ENCODE peak calls at places on chromosomes 3 and 15, in five cellular contexts. X is OCI-LY7, K is amygdala, V is omental fat pad, T is osteocyte. O is an unnamed sample.

GRCh38 chr3:9229325-9229724 is 20.1 kb downstream of the SRGAP3 start:
- DNase-seq in X (no peak), K (no peak), V (no peak), T (no peak), O (no peak)

GRCh38 chr15:64883097-64883581 is 28.6 kb upstream of the ANKDD1A start:
- DNase-seq in X (no peak), K (no peak), V (no peak), T (no peak), O (peak)

GRCh38 chr3:22714758-22715157 is 488.4 kb upstream of the UBE2E2 start:
- DNase-seq in X (no peak), K (no peak), V (no peak), T (no peak), O (no peak)

GRCh38 chr3:127694467-127695215 is 21.9 kb downstream of the ABTB1 start:
- DNase-seq in X (peak), K (no peak), V (no peak), T (no peak), O (no peak)

GRCh38 chr3:46646700-46647099 is 34.4 kb downstream of the FAM240A start:
- DNase-seq in X (no peak), K (no peak), V (no peak), T (peak), O (no peak)

GRCh38 chr3:187777331-187778046 is 32.2 kb upstream of the BCL6 start:
- DNase-seq in X (no peak), K (no peak), V (no peak), T (no peak), O (no peak)

GRCh38 chr3:5002174-5002870 is 23.1 kb downstream of the BHLHE40 start:
- DNase-seq in X (no peak), K (no peak), V (no peak), T (no peak), O (no peak)

GRCh38 chr3:149969945-149970715 is 565 bp downstream of the PFN2 start:
- DNase-seq in X (peak), K (peak), V (peak), T (peak), O (peak)

GRCh38 chr3:194364652-194365434 is 4.7 kb downstream of the LRRC15 start:
- DNase-seq in X (no peak), K (no peak), V (no peak), T (peak), O (no peak)

GRCh38 chr3:25235033-25235432 is 193.0 kb upstream of the RARB start:
- DNase-seq in X (no peak), K (no peak), V (no peak), T (no peak), O (no peak)

GRCh38 chr3:38116471-38117162 is 20.3 kb downstream of the ACAA1 start:
- DNase-seq in X (no peak), K (no peak), V (peak), T (no peak), O (no peak)

GRCh38 chr3:18111702-18112311 is 313.3 kb downstream of the SATB1 start:
- DNase-seq in X (peak), K (no peak), V (no peak), T (no peak), O (peak)

GRCh38 chr3:101825904-101826445 is 23.3 kb upstream of the NFKBIZ start:
- DNase-seq in X (no peak), K (no peak), V (no peak), T (no peak), O (no peak)

GRCh38 chr15:71110800-71111565 is 4.3 kb upstream of the THSD4 start:
- DNase-seq in X (no peak), K (no peak), V (no peak), T (no peak), O (no peak)

GRCh38 chr15:78932216-78932808 is 12.5 kb downstream of the CTSH start:
- DNase-seq in X (no peak), K (no peak), V (no peak), T (no peak), O (no peak)

GRCh38 chr15:74127954-74128784 is 2.2 kb upstream of the ISLR2 start:
- DNase-seq in X (no peak), K (no peak), V (no peak), T (no peak), O (peak)

GRCh38 chr3:99023590-99024192 is 122.2 kb upstream of the DCBLD2 start:
- DNase-seq in X (peak), K (no peak), V (no peak), T (no peak), O (no peak)

GRCh38 chr3:3129579-3129978 is 2.8 kb downstream of the TRNT1 start:
- DNase-seq in X (no peak), K (no peak), V (no peak), T (no peak), O (no peak)

GRCh38 chr3:24590344-24590880 is 95.8 kb upstream of the THRB start:
- DNase-seq in X (no peak), K (no peak), V (no peak), T (no peak), O (no peak)

GRCh38 chr15:94042163-94042954 is 189.0 kb upstream of the MCTP2 start:
- DNase-seq in X (no peak), K (no peak), V (no peak), T (no peak), O (no peak)

GRCh38 chr15:58551084-58551763 is 119.4 kb downstream of the LIPC start:
- DNase-seq in X (peak), K (no peak), V (no peak), T (no peak), O (no peak)

GRCh38 chr3:124322966-124323365 is 331.0 kb upstream of the ROPN1 start:
- DNase-seq in X (no peak), K (no peak), V (no peak), T (no peak), O (no peak)

GRCh38 chr15:26866298-26867198 is at the start of gene GABRA5:
- DNase-seq in X (no peak), K (no peak), V (no peak), T (no peak), O (no peak)

GRCh38 chr3:191094057-191094456 is 105.0 kb upstream of the OSTN start:
- DNase-seq in X (no peak), K (no peak), V (no peak), T (no peak), O (no peak)

GRCh38 chr3:14133188-14133800 is 8.4 kb downstream of the TMEM43 start:
- DNase-seq in X (no peak), K (no peak), V (no peak), T (no peak), O (no peak)

GRCh38 chr3:152159328-152159727 is 109.4 kb upstream of the MBNL1 start:
- DNase-seq in X (no peak), K (no peak), V (no peak), T (no peak), O (no peak)

GRCh38 chr15:93467327-93467726 is 378.3 kb upstream of the RGMA start:
- DNase-seq in X (no peak), K (no peak), V (peak), T (no peak), O (no peak)

GRCh38 chr3:49401758-49402157 is 10.0 kb downstream of the RHOA start:
- DNase-seq in X (no peak), K (no peak), V (no peak), T (no peak), O (no peak)

GRCh38 chr15:69145694-69146492 is 14.5 kb upstream of the GLCE start:
- DNase-seq in X (no peak), K (peak), V (no peak), T (no peak), O (no peak)

GRCh38 chr15:73601449-73602425 is 31.5 kb downstream of the NPTN start:
- DNase-seq in X (no peak), K (peak), V (no peak), T (no peak), O (no peak)

GRCh38 chr3:53842436-53843194 is 3.6 kb downstream of the CHDH start:
- DNase-seq in X (no peak), K (peak), V (no peak), T (no peak), O (no peak)

GRCh38 chr15:65577129-65577996 is 33.6 kb downstream of the INTS14 start:
- DNase-seq in X (peak), K (no peak), V (no peak), T (no peak), O (no peak)

GRCh38 chr3:175121225-175121624 is 262.1 kb downstream of the NAALADL2 start:
- DNase-seq in X (no peak), K (no peak), V (no peak), T (no peak), O (no peak)

GRCh38 chr3:196202516-196202970 is 8.7 kb downstream of the ZDHHC19 start:
- DNase-seq in X (no peak), K (peak), V (no peak), T (no peak), O (peak)

GRCh38 chr3:46903341-46904302 is 26.1 kb downstream of the PTH1R start:
- DNase-seq in X (no peak), K (no peak), V (no peak), T (no peak), O (no peak)

GRCh38 chr15:99495430-99496301 is 70.1 kb upstream of the MEF2A start:
- DNase-seq in X (no peak), K (no peak), V (no peak), T (no peak), O (no peak)

GRCh38 chr3:10722921-10723320 is 93.1 kb upstream of the SLC6A11 start:
- DNase-seq in X (no peak), K (no peak), V (no peak), T (peak), O (no peak)

GRCh38 chr3:50924638-50925037 is 249.9 kb downstream of the DOCK3 start:
- DNase-seq in X (no peak), K (no peak), V (no peak), T (no peak), O (no peak)

O was measured in GM13976.